ENCODE peak calls at places on chromosomes 12 and 14, in eight cellular contexts. One of them, this sample, is unnamed.

GRCh38 chr12:51183816-51184215 is 10.9 kb upstream of the TFCP2 start:
- DNase-seq in IMR-90: peak; percentile 67
- DNase-seq in foreskin fibroblast: peak; percentile 12
- DNase-seq in T-helper 1 cell: no peak
- DNase-seq in NCI-H1417: no peak
- DNase-seq in mucosa of descending colon: peak; percentile 71
- DNase-seq in activated CD8-positive, alpha-beta memory T cell treated with anti-CD3 and anti-CD28 coated beads, Interleukin-2, amount 50 U/mL, for 48 hours: no peak
- DNase-seq in HuH-7.5: no peak
- DNase-seq in this sample: no peak

GRCh38 chr12:83186437-83186836 is 499.7 kb downstream of the TMTC2 start:
- DNase-seq in foreskin fibroblast: no peak
- DNase-seq in T-helper 1 cell: no peak
- DNase-seq in mucosa of descending colon: no peak
- DNase-seq in activated CD8-positive, alpha-beta memory T cell treated with anti-CD3 and anti-CD28 coated beads, Interleukin-2, amount 50 U/mL, for 48 hours: no peak
- DNase-seq in HuH-7.5: no peak
- DNase-seq in IMR-90: no peak
- DNase-seq in NCI-H1417: no peak
- DNase-seq in this sample: no peak

GRCh38 chr12:69284131-69284530 is 44.8 kb downstream of the CPSF6 start:
- DNase-seq in T-helper 1 cell: no peak
- DNase-seq in IMR-90: peak; percentile 70
- DNase-seq in HuH-7.5: peak; percentile 6
- DNase-seq in activated CD8-positive, alpha-beta memory T cell treated with anti-CD3 and anti-CD28 coated beads, Interleukin-2, amount 50 U/mL, for 48 hours: peak; percentile 63
- DNase-seq in mucosa of descending colon: peak; percentile 67
- DNase-seq in NCI-H1417: peak; percentile 78
- DNase-seq in foreskin fibroblast: peak; percentile 69
- DNase-seq in this sample: peak; percentile 64

GRCh38 chr12:66269757-66270383 is 32.4 kb upstream of the HELB start:
- DNase-seq in HuH-7.5: peak; percentile 22
- DNase-seq in foreskin fibroblast: peak; percentile 28
- DNase-seq in NCI-H1417: peak; percentile 12
- DNase-seq in mucosa of descending colon: peak; percentile 21
- DNase-seq in T-helper 1 cell: no peak
- DNase-seq in activated CD8-positive, alpha-beta memory T cell treated with anti-CD3 and anti-CD28 coated beads, Interleukin-2, amount 50 U/mL, for 48 hours: no peak
- DNase-seq in IMR-90: peak; percentile 62
- DNase-seq in this sample: peak; percentile 29

GRCh38 chr14:52106853-52107252 is 38.0 kb upstream of the NID2 start:
- DNase-seq in mucosa of descending colon: no peak
- DNase-seq in HuH-7.5: no peak
- DNase-seq in NCI-H1417: no peak
- DNase-seq in T-helper 1 cell: no peak
- DNase-seq in activated CD8-positive, alpha-beta memory T cell treated with anti-CD3 and anti-CD28 coated beads, Interleukin-2, amount 50 U/mL, for 48 hours: no peak
- DNase-seq in IMR-90: peak; percentile 20
- DNase-seq in foreskin fibroblast: no peak
- DNase-seq in this sample: no peak

GRCh38 chr14:67622675-67623074 is 3.0 kb downstream of the ARG2 start:
- DNase-seq in NCI-H1417: no peak
- DNase-seq in HuH-7.5: peak; percentile 31
- DNase-seq in mucosa of descending colon: no peak
- DNase-seq in IMR-90: peak; percentile 85
- DNase-seq in T-helper 1 cell: no peak
- DNase-seq in foreskin fibroblast: peak; percentile 72
- DNase-seq in activated CD8-positive, alpha-beta memory T cell treated with anti-CD3 and anti-CD28 coated beads, Interleukin-2, amount 50 U/mL, for 48 hours: no peak
- DNase-seq in this sample: peak; percentile 80

GRCh38 chr12:69527506-69528272 is 57.5 kb downstream of the FRS2 start:
- DNase-seq in HuH-7.5: no peak
- DNase-seq in IMR-90: peak; percentile 91
- DNase-seq in T-helper 1 cell: no peak
- DNase-seq in mucosa of descending colon: no peak
- DNase-seq in foreskin fibroblast: peak; percentile 62
- DNase-seq in activated CD8-positive, alpha-beta memory T cell treated with anti-CD3 and anti-CD28 coated beads, Interleukin-2, amount 50 U/mL, for 48 hours: no peak
- DNase-seq in NCI-H1417: no peak
- DNase-seq in this sample: peak; percentile 28

GRCh38 chr14:38880643-38881567 is 222.1 kb downstream of the SEC23A start:
- DNase-seq in T-helper 1 cell: no peak
- DNase-seq in foreskin fibroblast: no peak
- DNase-seq in mucosa of descending colon: no peak
- DNase-seq in NCI-H1417: no peak
- DNase-seq in HuH-7.5: no peak
- DNase-seq in IMR-90: no peak
- DNase-seq in activated CD8-positive, alpha-beta memory T cell treated with anti-CD3 and anti-CD28 coated beads, Interleukin-2, amount 50 U/mL, for 48 hours: no peak
- DNase-seq in this sample: no peak

GRCh38 chr14:67502867-67503266 is 14.3 kb upstream of the TMEM229B start:
- DNase-seq in IMR-90: no peak
- DNase-seq in T-helper 1 cell: no peak
- DNase-seq in foreskin fibroblast: no peak
- DNase-seq in HuH-7.5: no peak
- DNase-seq in mucosa of descending colon: no peak
- DNase-seq in activated CD8-positive, alpha-beta memory T cell treated with anti-CD3 and anti-CD28 coated beads, Interleukin-2, amount 50 U/mL, for 48 hours: no peak
- DNase-seq in NCI-H1417: no peak
- DNase-seq in this sample: no peak

GRCh38 chr14:22438742-22439141 is 150.3 kb downstream of the DAD1 start:
- DNase-seq in IMR-90: no peak
- DNase-seq in NCI-H1417: no peak
- DNase-seq in mucosa of descending colon: no peak
- DNase-seq in foreskin fibroblast: no peak
- DNase-seq in T-helper 1 cell: no peak
- DNase-seq in activated CD8-positive, alpha-beta memory T cell treated with anti-CD3 and anti-CD28 coated beads, Interleukin-2, amount 50 U/mL, for 48 hours: no peak
- DNase-seq in HuH-7.5: no peak
- DNase-seq in this sample: no peak

GRCh38 chr12:3333991-3334391 is 157.0 kb upstream of the PRMT8 start:
- DNase-seq in T-helper 1 cell: no peak
- DNase-seq in IMR-90: no peak
- DNase-seq in NCI-H1417: no peak
- DNase-seq in foreskin fibroblast: no peak
- DNase-seq in activated CD8-positive, alpha-beta memory T cell treated with anti-CD3 and anti-CD28 coated beads, Interleukin-2, amount 50 U/mL, for 48 hours: no peak
- DNase-seq in HuH-7.5: no peak
- DNase-seq in mucosa of descending colon: no peak
- DNase-seq in this sample: no peak

GRCh38 chr12:5620896-5621295 is 189.0 kb downstream of the NTF3 start:
- DNase-seq in mucosa of descending colon: no peak
- DNase-seq in NCI-H1417: no peak
- DNase-seq in foreskin fibroblast: no peak
- DNase-seq in IMR-90: no peak
- DNase-seq in activated CD8-positive, alpha-beta memory T cell treated with anti-CD3 and anti-CD28 coated beads, Interleukin-2, amount 50 U/mL, for 48 hours: no peak
- DNase-seq in HuH-7.5: no peak
- DNase-seq in T-helper 1 cell: no peak
- DNase-seq in this sample: no peak

GRCh38 chr14:68547305-68548193 is 245.3 kb downstream of the ZFP36L1 start:
- DNase-seq in activated CD8-positive, alpha-beta memory T cell treated with anti-CD3 and anti-CD28 coated beads, Interleukin-2, amount 50 U/mL, for 48 hours: no peak
- DNase-seq in IMR-90: peak; percentile 93
- DNase-seq in NCI-H1417: no peak
- DNase-seq in foreskin fibroblast: peak; percentile 91
- DNase-seq in T-helper 1 cell: no peak
- DNase-seq in mucosa of descending colon: no peak
- DNase-seq in HuH-7.5: no peak
- DNase-seq in this sample: peak; percentile 93

GRCh38 chr12:459430-460258 is at the start of gene B4GALNT3:
- DNase-seq in IMR-90: no peak
- DNase-seq in HuH-7.5: peak; percentile 94
- DNase-seq in mucosa of descending colon: peak; percentile 70
- DNase-seq in activated CD8-positive, alpha-beta memory T cell treated with anti-CD3 and anti-CD28 coated beads, Interleukin-2, amount 50 U/mL, for 48 hours: peak; percentile 66
- DNase-seq in NCI-H1417: peak; percentile 95
- DNase-seq in T-helper 1 cell: peak; percentile 44
- DNase-seq in foreskin fibroblast: no peak
- DNase-seq in this sample: no peak

GRCh38 chr14:68295316-68295816 is 475.8 kb downstream of the RAD51B start:
- DNase-seq in activated CD8-positive, alpha-beta memory T cell treated with anti-CD3 and anti-CD28 coated beads, Interleukin-2, amount 50 U/mL, for 48 hours: no peak
- DNase-seq in NCI-H1417: no peak
- DNase-seq in IMR-90: no peak
- DNase-seq in foreskin fibroblast: no peak
- DNase-seq in HuH-7.5: peak; percentile 28
- DNase-seq in mucosa of descending colon: peak; percentile 55
- DNase-seq in T-helper 1 cell: no peak
- DNase-seq in this sample: no peak

GRCh38 chr12:41944241-41944640 is 200.4 kb downstream of the GXYLT1 start:
- DNase-seq in NCI-H1417: no peak
- DNase-seq in activated CD8-positive, alpha-beta memory T cell treated with anti-CD3 and anti-CD28 coated beads, Interleukin-2, amount 50 U/mL, for 48 hours: no peak
- DNase-seq in T-helper 1 cell: no peak
- DNase-seq in foreskin fibroblast: no peak
- DNase-seq in HuH-7.5: no peak
- DNase-seq in mucosa of descending colon: no peak
- DNase-seq in IMR-90: no peak
- DNase-seq in this sample: no peak

GRCh38 chr14:74973003-74973614 is 17.7 kb upstream of the PGF start:
- DNase-seq in IMR-90: peak; percentile 44
- DNase-seq in foreskin fibroblast: no peak
- DNase-seq in T-helper 1 cell: no peak
- DNase-seq in activated CD8-positive, alpha-beta memory T cell treated with anti-CD3 and anti-CD28 coated beads, Interleukin-2, amount 50 U/mL, for 48 hours: peak; percentile 67
- DNase-seq in HuH-7.5: no peak
- DNase-seq in NCI-H1417: peak; percentile 24
- DNase-seq in mucosa of descending colon: no peak
- DNase-seq in this sample: no peak

GRCh38 chr14:73241481-73242165 is 4.3 kb downstream of the PAPLN start:
- DNase-seq in HuH-7.5: no peak
- DNase-seq in T-helper 1 cell: no peak
- DNase-seq in IMR-90: no peak
- DNase-seq in foreskin fibroblast: no peak
- DNase-seq in NCI-H1417: no peak
- DNase-seq in mucosa of descending colon: no peak
- DNase-seq in activated CD8-positive, alpha-beta memory T cell treated with anti-CD3 and anti-CD28 coated beads, Interleukin-2, amount 50 U/mL, for 48 hours: no peak
- DNase-seq in this sample: no peak

GRCh38 chr14:88245321-88245720 is 77.7 kb downstream of the KCNK10 start:
- DNase-seq in IMR-90: no peak
- DNase-seq in mucosa of descending colon: no peak
- DNase-seq in foreskin fibroblast: no peak
- DNase-seq in T-helper 1 cell: no peak
- DNase-seq in HuH-7.5: no peak
- DNase-seq in NCI-H1417: peak; percentile 9
- DNase-seq in activated CD8-positive, alpha-beta memory T cell treated with anti-CD3 and anti-CD28 coated beads, Interleukin-2, amount 50 U/mL, for 48 hours: no peak
- DNase-seq in this sample: peak; percentile 3

GRCh38 chr14:71932229-71932951 is at the start of gene RGS6:
- DNase-seq in NCI-H1417: peak; percentile 81
- DNase-seq in IMR-90: no peak
- DNase-seq in foreskin fibroblast: peak; percentile 3
- DNase-seq in mucosa of descending colon: peak; percentile 30
- DNase-seq in activated CD8-positive, alpha-beta memory T cell treated with anti-CD3 and anti-CD28 coated beads, Interleukin-2, amount 50 U/mL, for 48 hours: peak; percentile 61
- DNase-seq in T-helper 1 cell: no peak
- DNase-seq in HuH-7.5: peak; percentile 17
- DNase-seq in this sample: no peak

GRCh38 chr12:56948881-56949280 is 8.5 kb downstream of the RDH16 start:
- DNase-seq in NCI-H1417: no peak
- DNase-seq in mucosa of descending colon: no peak
- DNase-seq in activated CD8-positive, alpha-beta memory T cell treated with anti-CD3 and anti-CD28 coated beads, Interleukin-2, amount 50 U/mL, for 48 hours: peak; percentile 43
- DNase-seq in HuH-7.5: no peak
- DNase-seq in T-helper 1 cell: no peak
- DNase-seq in foreskin fibroblast: no peak
- DNase-seq in IMR-90: no peak
- DNase-seq in this sample: no peak

GRCh38 chr12:46459111-46459510 is 86.5 kb upstream of the SLC38A2 start:
- DNase-seq in HuH-7.5: no peak
- DNase-seq in NCI-H1417: no peak
- DNase-seq in T-helper 1 cell: no peak
- DNase-seq in activated CD8-positive, alpha-beta memory T cell treated with anti-CD3 and anti-CD28 coated beads, Interleukin-2, amount 50 U/mL, for 48 hours: no peak
- DNase-seq in mucosa of descending colon: no peak
- DNase-seq in IMR-90: peak; percentile 91
- DNase-seq in foreskin fibroblast: peak; percentile 60
- DNase-seq in this sample: peak; percentile 70